ENCODE peak calls at places on chromosomes 6 and 20, in four cellular contexts. H is ovary; Z is CD8-positive, alpha-beta T cell; Q is A549. A is an unnamed sample.
A peak's percentile ranks its signal among the peaks of the same experiment; 100 is the strongest.

GRCh38 chr6:151087861-151088598 is 151.7 kb upstream of the AKAP12 start:
- DNase-seq in Q (no peak), Z (no peak), H (peak; percentile 72), A (peak; percentile 67)

GRCh38 chr6:141562801-141563763 is 569.6 kb upstream of the GJE1 start:
- DNase-seq in Z (peak; percentile 70), Q (peak; percentile 12), H (peak; percentile 66), A (peak; percentile 23)

GRCh38 chr6:80547827-80548226 is 441.4 kb downstream of the BCKDHB start:
- DNase-seq in Q (no peak), H (no peak), Z (no peak), A (no peak)

GRCh38 chr20:44704551-44704971 is 10.6 kb upstream of the CCN5 start:
- DNase-seq in H (no peak), Z (no peak), Q (no peak), A (no peak)

GRCh38 chr6:90596967-90597539 is 10.2 kb upstream of the MAP3K7 start:
- DNase-seq in Q (no peak), H (no peak), Z (no peak), A (no peak)

GRCh38 chr6:148971027-148971927 is 224.4 kb downstream of the UST start:
- DNase-seq in Z (no peak), H (no peak), Q (no peak), A (no peak)

GRCh38 chr6:38273325-38273724 is 366.4 kb downstream of the BTBD9 start:
- DNase-seq in Q (no peak), Z (no peak), H (no peak), A (no peak)

GRCh38 chr6:72111611-72112010 is 225.3 kb downstream of the RIMS1 start:
- DNase-seq in Z (no peak), H (no peak), Q (no peak), A (no peak)

GRCh38 chr6:15888798-15889772 is 226.3 kb upstream of the DTNBP1 start:
- DNase-seq in Q (no peak), H (no peak), Z (no peak), A (no peak)

GRCh38 chr6:121533321-121533841 is 97.9 kb downstream of the GJA1 start:
- DNase-seq in Z (no peak), Q (no peak), H (no peak), A (no peak)

GRCh38 chr6:44050872-44051421 is 76.3 kb downstream of the MRPL14 start:
- DNase-seq in Z (no peak), Q (no peak), H (no peak), A (no peak)

GRCh38 chr6:3870528-3870925 is 21.4 kb downstream of the FAM50B start:
- DNase-seq in Z (no peak), Q (no peak), H (no peak), A (no peak)

GRCh38 chr6:43767553-43768505 is 2.2 kb upstream of the VEGFA start:
- DNase-seq in H (no peak), Z (no peak), Q (no peak), A (no peak)

GRCh38 chr20:32052792-32053362 is 835 bp downstream of the HCK start:
- DNase-seq in Z (no peak), Q (no peak), H (no peak), A (peak; percentile 69)

GRCh38 chr20:44720994-44721784 is 6.0 kb downstream of the CCN5 start:
- DNase-seq in Z (no peak), H (peak; percentile 81), Q (no peak), A (peak; percentile 47)

GRCh38 chr6:22134308-22134707 is 162.5 kb downstream of the PRL start:
- DNase-seq in Z (no peak), H (no peak), Q (no peak), A (no peak)

GRCh38 chr20:63396300-63396699 is 35.2 kb upstream of the CHRNA4 start:
- DNase-seq in Z (peak; percentile 14), H (no peak), Q (no peak), A (no peak)

GRCh38 chr20:63091901-63092659 is 85.3 kb upstream of the BHLHE23 start:
- DNase-seq in H (peak; percentile 15), Z (no peak), Q (no peak), A (no peak)

GRCh38 chr20:36050436-36051317 is 82.3 kb downstream of the CNBD2 start:
- DNase-seq in H (peak; percentile 94), Z (peak; percentile 86), Q (peak; percentile 95), A (peak; percentile 91)

GRCh38 chr6:162736933-162737332 is 9.2 kb downstream of the PACRG start:
- DNase-seq in Z (no peak), H (no peak), Q (no peak), A (no peak)

GRCh38 chr6:148166339-148166949 is 176.2 kb upstream of the SASH1 start:
- DNase-seq in Q (peak; percentile 16), H (no peak), Z (no peak), A (peak; percentile 23)

GRCh38 chr6:149473080-149474052 is 11.4 kb downstream of the ZC3H12D start:
- DNase-seq in H (no peak), Q (peak; percentile 12), Z (peak; percentile 43), A (no peak)

GRCh38 chr6:5827061-5828037 is 179.4 kb downstream of the NRN1 start:
- DNase-seq in Z (no peak), H (no peak), Q (no peak), A (no peak)

GRCh38 chr20:6525447-6526303 is 241.8 kb upstream of the BMP2 start:
- DNase-seq in Z (no peak), H (no peak), Q (no peak), A (no peak)

GRCh38 chr20:34559311-34560140 is 1.0 kb downstream of the MAP1LC3A start:
- DNase-seq in Z (no peak), H (peak; percentile 76), Q (no peak), A (no peak)

GRCh38 chr20:60381643-60382400 is 423.6 kb downstream of the CDH26 start:
- DNase-seq in Q (no peak), Z (no peak), H (no peak), A (no peak)

GRCh38 chr20:20525214-20525613 is 157.3 kb downstream of the INSM1 start:
- DNase-seq in Q (no peak), H (no peak), Z (no peak), A (no peak)

GRCh38 chr20:46893877-46894578 is 615 bp upstream of the EYA2 start:
- DNase-seq in Q (peak; percentile 33), H (no peak), Z (no peak), A (no peak)

GRCh38 chr20:17680128-17680835 is 1.8 kb downstream of the RRBP1 start:
- DNase-seq in H (peak; percentile 73), Q (peak; percentile 78), Z (no peak), A (peak; percentile 42)

GRCh38 chr6:34242252-34243130 is 5.8 kb downstream of the HMGA1 start:
- DNase-seq in Q (no peak), H (no peak), Z (no peak), A (no peak)

GRCh38 chr20:15917333-15917732 is 655.9 kb downstream of the KIF16B start:
- DNase-seq in Z (no peak), Q (no peak), H (no peak), A (no peak)

GRCh38 chr20:33702861-33703260 is 16.7 kb upstream of the E2F1 start:
- DNase-seq in Q (no peak), H (no peak), Z (no peak), A (peak; percentile 70)

GRCh38 chr6:111711989-111712388 is 106.3 kb upstream of the TRAF3IP2 start:
- DNase-seq in Z (no peak), H (no peak), Q (no peak), A (no peak)
- H3K4me3 ChIP-seq in Z (no peak overlapping the region), H (no peak overlapping the region), Q (no peak overlapping the region), A (no peak overlapping the region)

GRCh38 chr6:62229231-62229630 is 56.8 kb downstream of the KHDRBS2 start:
- DNase-seq in Z (no peak), Q (no peak), H (no peak), A (no peak)
- H3K27ac ChIP-seq in Z (no peak overlapping the region), Q (no peak overlapping the region), H (no peak overlapping the region), A (no peak overlapping the region)

GRCh38 chr20:61936701-61937131 is 129.0 kb downstream of the TAF4 start:
- DNase-seq in Z (no peak), Q (no peak), H (peak; percentile 25), A (no peak)

GRCh38 chr20:61937963-61938838 is 127.5 kb downstream of the TAF4 start:
- DNase-seq in H (no peak), Z (no peak), Q (no peak), A (no peak)

GRCh38 chr20:61938839-61939690 is 126.6 kb downstream of the TAF4 start:
- DNase-seq in Q (no peak), Z (no peak), H (no peak), A (no peak)

GRCh38 chr20:61935926-61936700 is 129.6 kb downstream of the TAF4 start:
- DNase-seq in H (peak; percentile 21), Q (no peak), Z (no peak), A (no peak)

GRCh38 chr20:61937146-61937962 is 128.3 kb downstream of the TAF4 start:
- DNase-seq in Z (no peak), Q (no peak), H (no peak), A (no peak)
- TF ChIP-seq CTCF in Z (no peak), Q (no peak), H (no peak), A (no peak)

GRCh38 chr6:159036673-159037072 is 8.1 kb downstream of the TAGAP start:
- DNase-seq in H (no peak), Q (no peak), Z (no peak), A (no peak)

GRCh38 chr6:159039885-159040258 is 4.9 kb downstream of the TAGAP start:
- DNase-seq in Q (no peak), Z (no peak), H (no peak), A (no peak)

GRCh38 chr6:159038914-159039884 is 5.6 kb downstream of the TAGAP start:
- DNase-seq in H (no peak), Q (no peak), Z (no peak), A (no peak)

GRCh38 chr6:159035891-159036290 is 8.9 kb downstream of the TAGAP start:
- DNase-seq in Z (no peak), H (no peak), Q (no peak), A (no peak)

GRCh38 chr6:159037746-159038290 is 7.0 kb downstream of the TAGAP start:
- DNase-seq in H (no peak), Z (no peak), Q (no peak), A (no peak)
- H3K4me3 ChIP-seq in H (no peak overlapping the region), Z (no peak overlapping the region), Q (no peak overlapping the region), A (no peak overlapping the region)

GRCh38 chr6:8063762-8064637 is at the start of gene BLOC1S5:
- DNase-seq in Q (peak; percentile 41), Z (peak; percentile 98), H (peak; percentile 96), A (peak; percentile 94)

GRCh38 chr6:8061736-8062135 is 2.5 kb downstream of the BLOC1S5 start:
- DNase-seq in H (no peak), Z (no peak), Q (no peak), A (no peak)

GRCh38 chr6:8064638-8065518 is 689 bp upstream of the BLOC1S5 start:
- DNase-seq in H (no peak), Q (no peak), Z (no peak), A (no peak)

GRCh38 chr6:8066108-8066507 is 1.9 kb upstream of the BLOC1S5 start:
- DNase-seq in Z (no peak), H (no peak), Q (no peak), A (no peak)

DNA sequence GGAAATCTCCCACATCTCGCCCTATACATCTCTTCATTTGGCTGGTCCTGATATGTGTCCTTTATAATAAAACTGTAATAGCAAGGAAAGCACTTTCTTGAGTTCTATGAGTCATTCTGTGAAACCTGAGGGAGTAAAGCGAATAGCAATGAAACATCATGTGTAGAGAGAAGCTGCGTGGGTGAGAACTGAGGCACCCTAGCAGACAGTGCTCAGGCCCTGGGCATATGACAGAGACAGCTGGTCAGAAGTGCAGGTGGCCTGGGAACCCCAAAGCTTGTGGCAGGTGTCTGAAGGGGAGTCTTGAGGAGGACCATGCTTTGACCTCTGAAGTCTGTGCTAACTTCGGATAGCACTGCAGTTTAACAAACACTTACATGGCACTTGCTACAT is 1.3 kb upstream of the BLOC1S5 start:
- DNase-seq in Z (no peak), H (no peak), Q (no peak), A (no peak)
- H3K27ac ChIP-seq in Z (no peak overlapping the region), H (no peak overlapping the region), Q (no peak overlapping the region), A (no peak overlapping the region)

GRCh38 chr6:128483472-128484135 is 36.8 kb downstream of the PTPRK start:
- DNase-seq in Z (no peak), H (no peak), Q (no peak), A (no peak)
- TF ChIP-seq CTCF in Z (no peak), H (no peak), Q (no peak), A (no peak)

A was measured in heart right ventricle.